ENCODE peak calls at places on chromosome 16, in seven cellular contexts. N is fibroblast of the conjunctiva; I is activated T-cell treated with anti-CD3 and anti-CD28 coated beads for 24 hours; J is LoVo; X is gastrocnemius medialis; U is CD4-positive, alpha-beta memory T cell; B is SK-MEL-5. F is an unnamed sample.

GRCh38 chr16:28491080-28491969 is 549 bp downstream of the CLN3 start:
- DNase-seq in B (peak; percentile 32), X (no peak), U (no peak), J (peak; percentile 30), N (no peak), I (no peak), F (no peak)

GRCh38 chr16:49543315-49543946 is 169.8 kb downstream of the C16orf78 start:
- DNase-seq in I (no peak), N (no peak), U (no peak), J (no peak), B (no peak), X (peak; percentile 53), F (no peak)

GRCh38 chr16:57372372-57373116 is at the start of gene CX3CL1:
- DNase-seq in X (no peak), N (no peak), J (no peak), U (no peak), B (peak; percentile 38), I (no peak), F (no peak)

GRCh38 chr16:62256406-62256805 is 220.2 kb upstream of the CDH8 start:
- DNase-seq in X (no peak), I (no peak), J (peak; percentile 11), N (no peak), B (peak; percentile 88), U (no peak), F (no peak)

GRCh38 chr16:81843243-81843582 is 64.1 kb downstream of the PLCG2 start:
- DNase-seq in I (no peak), U (no peak), J (peak; percentile 12), N (peak; percentile 14), X (no peak), B (no peak), F (no peak)

GRCh38 chr16:85982563-85982939 is 83.6 kb downstream of the IRF8 start:
- DNase-seq in X (no peak), J (no peak), B (no peak), U (no peak), N (no peak), I (no peak), F (no peak)

GRCh38 chr16:67415872-67416793 is at the start of gene ZDHHC1:
- DNase-seq in I (peak; percentile 32), X (no peak), J (peak; percentile 50), U (no peak), N (no peak), B (peak; percentile 54), F (peak; percentile 36)

GRCh38 chr16:85753559-85753958 is 2.7 kb upstream of the C16orf74 start:
- DNase-seq in J (peak; percentile 1), N (no peak), I (no peak), U (no peak), X (no peak), B (no peak), F (no peak)

GRCh38 chr16:12815361-12815760 is 11.7 kb upstream of the CPPED1 start:
- DNase-seq in X (no peak), I (no peak), N (no peak), U (no peak), J (no peak), B (peak; percentile 41), F (no peak)

GRCh38 chr16:58414938-58415451 is 22.7 kb downstream of the GINS3 start:
- DNase-seq in B (no peak), X (no peak), J (no peak), I (no peak), U (no peak), N (no peak), F (no peak)

GRCh38 chr16:20397468-20398074 is 7.0 kb downstream of the PDILT start:
- DNase-seq in U (no peak), X (no peak), I (no peak), N (no peak), J (no peak), B (no peak), F (no peak)

GRCh38 chr16:82456683-82457082 is 170.1 kb upstream of the CDH13 start:
- DNase-seq in I (peak; percentile 1), X (no peak), B (peak; percentile 67), N (peak; percentile 4), J (peak; percentile 70), U (no peak), F (peak; percentile 23)

GRCh38 chr16:66194866-66195265 is 171.6 kb upstream of the CDH5 start:
- DNase-seq in U (no peak), N (no peak), B (no peak), J (no peak), I (no peak), X (no peak), F (no peak)

GRCh38 chr16:3149630-3150345 is 15.0 kb downstream of the ZNF213 start:
- DNase-seq in N (no peak), I (no peak), U (peak; percentile 71), J (peak; percentile 72), B (peak; percentile 50), X (no peak), F (no peak)

GRCh38 chr16:81394966-81395655 is 49.5 kb upstream of the CMIP start:
- DNase-seq in B (no peak), N (no peak), X (no peak), J (no peak), I (no peak), U (no peak), F (no peak)

GRCh38 chr16:64397945-64398508 is 723.8 kb downstream of the CDH11 start:
- DNase-seq in J (no peak), U (no peak), I (no peak), X (no peak), N (no peak), B (no peak), F (no peak)

GRCh38 chr16:79286646-79287423 is 313.7 kb downstream of the MAF start:
- DNase-seq in U (peak; percentile 48), N (no peak), J (no peak), I (no peak), X (peak; percentile 16), B (no peak), F (no peak)

GRCh38 chr16:66020642-66021041 is 345.8 kb upstream of the CDH5 start:
- DNase-seq in U (no peak), I (no peak), J (peak; percentile 9), B (no peak), X (no peak), N (no peak), F (peak; percentile 51)

GRCh38 chr16:85403693-85404092 is 209.4 kb upstream of the GSE1 start:
- DNase-seq in U (no peak), N (no peak), B (no peak), X (no peak), I (no peak), J (no peak), F (no peak)

GRCh38 chr16:10933865-10934264 is 8.4 kb downstream of the DEXI start:
- DNase-seq in X (no peak), J (no peak), I (no peak), U (no peak), B (no peak), N (no peak), F (no peak)

GRCh38 chr16:11612110-11612981 is 25.6 kb upstream of the LITAF start:
- DNase-seq in B (no peak), J (peak; percentile 86), U (no peak), N (no peak), I (no peak), X (no peak), F (no peak)

GRCh38 chr16:49986351-49987124 is 38.5 kb upstream of the CNEP1R1 start:
- DNase-seq in I (no peak), X (no peak), B (no peak), U (no peak), N (peak; percentile 62), J (peak; percentile 9), F (peak; percentile 31)

GRCh38 chr16:17149904-17150483 is 320.8 kb downstream of the XYLT1 start:
- DNase-seq in B (no peak), X (no peak), I (no peak), J (peak; percentile 11), N (no peak), U (no peak), F (no peak)

GRCh38 chr16:81442220-81442908 is 2.2 kb upstream of the CMIP start:
- DNase-seq in J (no peak), I (no peak), N (no peak), U (no peak), B (no peak), X (no peak), F (no peak)

GRCh38 chr16:49464877-49465504 is 91.4 kb downstream of the C16orf78 start:
- DNase-seq in I (no peak), N (no peak), X (no peak), B (no peak), U (no peak), J (no peak), F (no peak)

GRCh38 chr16:11156401-11156800 is 99.6 kb downstream of the SOCS1 start:
- DNase-seq in N (no peak), X (no peak), J (no peak), B (no peak), I (no peak), U (no peak), F (no peak)

F was measured in GM04504.